ENCODE peak calls at places on chromosomes 6 and 20, in six cellular contexts. M is GM23338, T is foreskin fibroblast, G is AG09309, Z is nephron progenitor cell, U is IMR-90. N is an unnamed sample.

GRCh38 chr6:163777379-163777686 is 362.8 kb downstream of the QKI start:
- DNase-seq in M (no peak), T (no peak), G (no peak), Z (no peak), U (no peak), N (no peak)

GRCh38 chr20:15756001-15756400 is 817.2 kb downstream of the KIF16B start:
- DNase-seq in M (no peak), T (no peak), G (no peak), Z (no peak), U (no peak), N (no peak)

GRCh38 chr20:63139369-63139768 is 76.6 kb downstream of the YTHDF1 start:
- DNase-seq in M (no peak), T (no peak), G (no peak), Z (no peak), U (no peak), N (no peak)

GRCh38 chr6:89862281-89862680 is 32.0 kb upstream of the GJA10 start:
- DNase-seq in M (no peak), T (no peak), G (no peak), Z (no peak), U (no peak), N (no peak)

GRCh38 chr6:46263709-46264091 is 92.9 kb upstream of the ENPP5 start:
- DNase-seq in M (no peak), T (peak), G (peak), Z (no peak), U (peak), N (peak)

GRCh38 chr20:31811796-31812728 is 7.1 kb upstream of the MYLK2 start:
- DNase-seq in M (no peak), T (peak), G (no peak), Z (no peak), U (peak), N (peak)

GRCh38 chr6:156791261-156791850 is 14.2 kb downstream of the ARID1B start:
- DNase-seq in M (peak), T (peak), G (no peak), Z (no peak), U (peak), N (no peak)

GRCh38 chr6:2471474-2471873 is 226.1 kb upstream of the GMDS start:
- DNase-seq in M (no peak), T (no peak), G (no peak), Z (no peak), U (no peak), N (no peak)

GRCh38 chr6:14758421-14759043 is 487.3 kb upstream of the JARID2 start:
- DNase-seq in M (no peak), T (no peak), G (no peak), Z (no peak), U (peak), N (no peak)

GRCh38 chr6:158417760-158418098 is 105.5 kb downstream of the TULP4 start:
- DNase-seq in M (no peak), T (peak), G (peak), Z (no peak), U (peak), N (peak)

GRCh38 chr6:81383472-81383871 is 369.0 kb downstream of the TENT5A start:
- DNase-seq in M (no peak), T (no peak), G (no peak), Z (no peak), U (no peak), N (no peak)

GRCh38 chr20:45833030-45833882 is at the start of gene SNX21:
- DNase-seq in M (peak), T (peak), G (peak), Z (peak), U (peak), N (peak)

GRCh38 chr6:40326689-40327404 is 260.3 kb downstream of the LRFN2 start:
- DNase-seq in M (no peak), T (no peak), G (no peak), Z (no peak), U (no peak), N (no peak)

GRCh38 chr20:62723351-62723750 is 14.7 kb downstream of the NTSR1 start:
- DNase-seq in M (no peak), T (no peak), G (no peak), Z (no peak), U (peak), N (no peak)

GRCh38 chr20:4550740-4551139 is 171.0 kb upstream of the PRND start:
- DNase-seq in M (no peak), T (peak), G (no peak), Z (no peak), U (peak), N (peak)

GRCh38 chr6:1227935-1228753 is 83.8 kb upstream of the FOXQ1 start:
- DNase-seq in M (no peak), T (no peak), G (no peak), Z (no peak), U (no peak), N (no peak)
- TF ChIP-seq CTCF in M (no peak), T (no peak), G (no peak), Z (no peak), U (no peak), N (no peak)

DNA sequence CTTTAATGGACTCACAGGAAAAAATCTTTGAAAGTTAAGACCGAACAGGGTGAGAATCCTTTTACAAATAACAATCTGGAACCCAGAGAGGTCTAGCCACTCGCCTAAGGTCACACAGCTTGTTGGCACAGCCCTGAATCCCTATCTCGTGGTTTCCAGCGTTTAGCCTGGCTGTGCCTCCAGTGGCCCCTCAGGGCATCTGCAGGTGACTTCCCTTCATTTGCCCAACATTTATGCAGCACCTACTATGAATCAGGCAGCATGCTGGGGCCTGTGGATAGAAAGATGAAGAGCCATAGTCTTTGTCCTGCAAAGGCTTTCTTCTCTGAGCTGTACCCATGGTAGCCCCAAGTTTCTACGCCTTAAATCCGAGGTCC is 2.6 kb upstream of the NR2E1 start:
- DNase-seq in M (peak), T (no peak), G (no peak), Z (no peak), U (no peak), N (no peak)
- TF ChIP-seq CTCF in M (peak), T (no peak), G (no peak), Z (no peak), U (no peak), N (no peak)

GRCh38 chr6:130837067-130837466 is 9.9 kb downstream of the SMLR1 start:
- DNase-seq in M (no peak), T (no peak), G (no peak), Z (no peak), U (no peak), N (no peak)
- TF ChIP-seq CTCF in M (no peak), T (no peak), G (no peak), Z (no peak), U (no peak), N (no peak)

GRCh38 chr6:28683945-28684538 is 158.4 kb downstream of the GPX5 start:
- DNase-seq in M (peak), T (peak), G (peak), Z (peak), U (peak), N (peak)
- TF ChIP-seq CTCF in M (peak), T (peak), G (peak), Z (peak), U (peak), N (peak)

GRCh38 chr6:112330071-112330876 is 16.9 kb upstream of the RFPL4B start:
- DNase-seq in M (no peak), T (peak), G (no peak), Z (no peak), U (peak), N (peak)
- TF ChIP-seq CTCF in M (no peak), T (peak), G (peak), Z (no peak), U (peak), N (peak)

GRCh38 chr6:35960192-35960591 is 39.3 kb upstream of the SRPK1 start:
- DNase-seq in M (no peak), T (peak), G (no peak), Z (no peak), U (peak), N (peak)

GRCh38 chr6:35955521-35955920 is 34.6 kb upstream of the SRPK1 start:
- DNase-seq in M (no peak), T (no peak), G (no peak), Z (no peak), U (no peak), N (no peak)

GRCh38 chr6:35954335-35954734 is 33.4 kb upstream of the SRPK1 start:
- DNase-seq in M (no peak), T (no peak), G (no peak), Z (no peak), U (peak), N (no peak)

GRCh38 chr6:35955071-35955470 is 34.2 kb upstream of the SRPK1 start:
- DNase-seq in M (no peak), T (peak), G (no peak), Z (no peak), U (peak), N (peak)

DNA sequence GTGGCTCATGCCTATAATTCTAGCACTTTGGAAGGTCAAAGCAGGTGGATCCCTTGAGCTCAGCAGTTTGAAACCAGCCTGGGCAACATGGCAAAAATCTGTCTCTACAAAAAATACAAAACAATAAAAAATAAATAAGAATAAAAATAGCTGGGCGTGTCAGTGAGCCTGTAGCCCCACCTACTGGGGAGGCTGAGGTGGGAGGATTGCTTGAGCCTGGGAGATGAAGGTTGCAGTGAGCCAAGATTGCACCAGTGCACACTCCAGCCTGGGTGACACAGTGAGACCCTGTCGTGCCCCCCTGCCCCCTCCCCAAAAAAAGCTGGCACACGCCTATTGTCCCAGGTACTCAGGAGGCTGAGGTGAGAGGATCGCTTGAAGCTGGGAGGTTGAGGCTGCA is 35.1 kb upstream of the SRPK1 start:
- DNase-seq in M (no peak), T (no peak), G (no peak), Z (no peak), U (no peak), N (no peak)
- TF ChIP-seq CTCF in M (peak), T (peak), G (no peak), Z (no peak), U (peak), N (peak)

GRCh38 chr6:166687538-166688259 is 60.6 kb upstream of the RPS6KA2 start:
- DNase-seq in M (peak), T (no peak), G (no peak), Z (peak), U (no peak), N (no peak)
- TF ChIP-seq CTCF in M (no peak), T (no peak), G (no peak), Z (no peak), U (no peak), N (no peak)

GRCh38 chr20:41261790-41262717 is 55.5 kb downstream of the ZHX3 start:
- DNase-seq in M (no peak), T (peak), G (no peak), Z (no peak), U (peak), N (no peak)
- TF ChIP-seq CTCF in M (no peak), T (no peak), G (no peak), Z (no peak), U (no peak), N (no peak)

N was measured in HFFc6.